ENCODE peak calls at places on chromosomes 7 and 10, in seven cellular contexts. G is AG09319, F is GM23338, U is suprapubic skin, I is neural crest cell, B is fibroblast of the aortic adventitia, Y is mesothelial cell of epicardium. L is an unnamed sample.

GRCh38 chr7:137951700-137952099 is 50.2 kb downstream of the CREB3L2 start:
- DNase-seq in G (no peak), F (no peak), U (no peak), I (no peak), B (no peak), Y (no peak), L (no peak)

GRCh38 chr7:19989906-19990305 is 216.5 kb upstream of the TMEM196 start:
- DNase-seq in G (no peak), F (no peak), U (no peak), I (no peak), B (no peak), Y (no peak), L (no peak)

GRCh38 chr7:108335264-108335918 is 120.8 kb downstream of the NRCAM start:
- DNase-seq in G (no peak), F (peak; percentile 11), U (no peak), I (no peak), B (peak; percentile 12), Y (peak; percentile 67), L (no peak)

GRCh38 chr7:95607477-95608010 is 11.2 kb upstream of the PDK4 start:
- DNase-seq in G (no peak), F (no peak), U (no peak), I (no peak), B (no peak), Y (no peak), L (no peak)

GRCh38 chr7:16991551-16991950 is 109.8 kb upstream of the AGR3 start:
- DNase-seq in G (no peak), F (peak; percentile 15), U (no peak), I (no peak), B (no peak), Y (no peak), L (no peak)

GRCh38 chr10:127694580-127695193 is 42.3 kb upstream of the FOXI2 start:
- DNase-seq in G (no peak), F (peak; percentile 95), U (no peak), I (peak; percentile 66), B (no peak), Y (no peak), L (no peak)

GRCh38 chr7:728602-729001 is 1.5 kb upstream of the PRKAR1B start:
- DNase-seq in G (no peak), F (no peak), U (peak; percentile 61), I (no peak), B (no peak), Y (no peak), L (no peak)

GRCh38 chr10:129761166-129761565 is 202.9 kb downstream of the EBF3 start:
- DNase-seq in G (no peak), F (no peak), U (peak; percentile 48), I (no peak), B (no peak), Y (no peak), L (peak; percentile 1)

GRCh38 chr7:55546826-55547225 is 25.5 kb downstream of the VOPP1 start:
- DNase-seq in G (peak; percentile 43), F (no peak), U (no peak), I (no peak), B (peak; percentile 75), Y (no peak), L (no peak)

GRCh38 chr10:32940321-32941264 is 17.4 kb downstream of the ITGB1 start:
- DNase-seq in G (no peak), F (no peak), U (no peak), I (no peak), B (no peak), Y (no peak), L (no peak)

GRCh38 chr7:155357573-155358041 is 59.9 kb downstream of the INSIG1 start:
- DNase-seq in G (no peak), F (no peak), U (peak; percentile 75), I (no peak), B (peak; percentile 58), Y (no peak), L (no peak)

GRCh38 chr10:68163735-68164134 is 54.4 kb downstream of the MYPN start:
- DNase-seq in G (no peak), F (no peak), U (no peak), I (no peak), B (no peak), Y (no peak), L (no peak)

GRCh38 chr10:44975487-44976331 is 2.9 kb downstream of the DEPP1 start:
- DNase-seq in G (no peak), F (peak; percentile 78), U (peak; percentile 70), I (no peak), B (peak; percentile 88), Y (peak; percentile 59), L (no peak)

GRCh38 chr7:93366816-93367215 is 134.7 kb downstream of the VPS50 start:
- DNase-seq in G (no peak), F (no peak), U (no peak), I (no peak), B (no peak), Y (no peak), L (no peak)

GRCh38 chr10:88841316-88842111 is 10.1 kb downstream of the ANKRD22 start:
- DNase-seq in G (no peak), F (no peak), U (no peak), I (no peak), B (no peak), Y (no peak), L (no peak)

GRCh38 chr7:130814753-130815152 is 80.7 kb upstream of the KLF14 start:
- DNase-seq in G (peak; percentile 7), F (peak; percentile 81), U (no peak), I (no peak), B (peak; percentile 67), Y (no peak), L (no peak)

GRCh38 chr10:112679392-112679791 is 232.4 kb downstream of the VTI1A start:
- DNase-seq in G (no peak), F (peak; percentile 44), U (no peak), I (no peak), B (no peak), Y (no peak), L (no peak)

GRCh38 chr10:100829933-100830727 is 82.6 kb upstream of the SLF2 start:
- DNase-seq in G (no peak), F (peak; percentile 69), U (peak; percentile 61), I (no peak), B (no peak), Y (no peak), L (no peak)

GRCh38 chr7:85776691-85777363 is 590.0 kb upstream of the SEMA3D start:
- DNase-seq in G (no peak), F (no peak), U (no peak), I (no peak), B (peak; percentile 64), Y (no peak), L (no peak)

GRCh38 chr10:51425431-51425830 is 274.0 kb downstream of the CSTF2T start:
- DNase-seq in G (peak; percentile 14), F (no peak), U (no peak), I (no peak), B (peak; percentile 72), Y (no peak), L (no peak)

GRCh38 chr10:71357792-71358265 is 38.8 kb downstream of the SLC29A3 start:
- DNase-seq in G (no peak), F (no peak), U (no peak), I (no peak), B (no peak), Y (no peak), L (no peak)

GRCh38 chr7:74193054-74193453 is 16.8 kb upstream of the LAT2 start:
- DNase-seq in G (no peak), F (no peak), U (peak; percentile 20), I (no peak), B (no peak), Y (no peak), L (no peak)

GRCh38 chr7:70492641-70493040 is 639.3 kb upstream of the GALNT17 start:
- DNase-seq in G (no peak), F (peak; percentile 21), U (no peak), I (no peak), B (no peak), Y (no peak), L (no peak)
- TF ChIP-seq CTCF in G (no peak), F (no peak), U (no peak), I (no peak), B (no peak), Y (no peak), L (no peak)

DNA sequence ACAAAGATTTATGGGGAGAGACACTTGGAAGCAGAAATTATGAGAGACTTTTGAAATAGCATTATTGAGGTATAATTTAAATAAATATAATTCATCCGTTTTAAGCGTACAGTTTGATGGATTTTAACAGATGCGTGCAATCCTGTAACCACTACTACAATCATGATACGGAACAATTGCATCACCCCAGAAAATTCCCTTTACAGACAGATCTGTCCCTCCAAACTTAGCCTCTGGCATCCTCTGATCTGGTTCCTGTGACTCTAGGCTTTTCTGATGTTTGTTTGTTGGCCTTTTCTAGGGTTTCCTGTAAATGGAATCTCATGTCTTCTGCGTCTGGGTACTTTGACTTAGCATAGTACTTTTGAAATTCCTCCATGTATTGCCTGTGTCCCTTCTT is 15.5 kb downstream of the UBN2 start:
- DNase-seq in G (no peak), F (no peak), U (no peak), I (no peak), B (no peak), Y (no peak), L (no peak)
- TF ChIP-seq CTCF in G (no peak), F (no peak), U (no peak), I (no peak), B (no peak), Y (no peak), L (no peak)

GRCh38 chr7:50404392-50404791 is 45.8 kb downstream of the FIGNL1 start:
- DNase-seq in G (no peak), F (peak; percentile 45), U (no peak), I (no peak), B (no peak), Y (no peak), L (no peak)
- TF ChIP-seq CTCF in G (no peak), F (peak; percentile 38), U (no peak), I (no peak), B (no peak), Y (no peak), L (no peak)

DNA sequence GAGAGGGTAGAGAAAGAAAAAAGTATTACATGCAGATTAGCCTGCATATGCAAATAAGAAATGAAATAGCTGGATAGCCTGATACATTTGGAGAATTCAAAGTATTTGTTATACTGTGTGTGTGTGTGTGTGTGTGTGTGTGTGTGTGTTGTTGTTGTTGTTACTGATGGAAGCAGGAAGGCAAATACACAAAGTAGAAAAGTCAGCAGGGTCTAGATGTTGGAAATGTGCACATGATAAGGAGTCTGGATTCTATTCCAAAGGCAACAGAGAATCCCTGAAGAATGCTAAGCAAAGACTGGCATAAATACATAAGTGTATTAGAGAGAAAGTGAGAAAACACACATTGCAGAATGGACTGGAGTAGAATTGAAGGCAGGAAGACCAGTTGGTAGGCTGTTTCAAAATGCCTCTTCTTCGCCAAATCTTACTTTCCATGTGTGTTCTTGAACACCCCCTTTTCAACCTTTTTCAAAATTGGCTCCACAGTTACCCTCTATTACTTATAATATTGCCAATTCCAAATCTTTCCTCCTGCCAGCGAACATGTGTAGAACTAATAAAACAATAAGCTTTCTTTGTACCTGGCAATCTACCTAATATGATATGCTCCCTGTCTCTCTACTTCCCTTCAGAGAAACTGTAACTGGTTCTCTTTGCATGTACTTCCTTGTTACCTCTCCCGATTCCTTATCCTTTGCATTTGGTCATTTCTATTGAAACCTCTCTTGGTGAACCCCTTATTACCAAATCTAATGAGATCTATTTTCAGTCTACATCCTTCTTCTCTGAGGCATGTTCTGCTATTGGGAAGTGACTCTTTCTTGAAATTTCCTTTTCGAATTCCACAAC is 6.2 kb downstream of the CPED1 start:
- DNase-seq in G (no peak), F (no peak), U (no peak), I (no peak), B (no peak), Y (no peak), L (no peak)
- TF ChIP-seq CTCF in G (no peak), F (no peak), U (no peak), I (no peak), B (no peak), Y (no peak), L (no peak)